ENCODE peak calls at places on chromosomes 4 and X, in five cellular contexts. L is IMR-90, P is ascending aorta, K is astrocyte, O is heart right ventricle. X is an unnamed sample.

GRCh38 chrX:8433296-8434094 is 31.1 kb upstream of the VCX3B start:
- DNase-seq in L (no peak), P (no peak), K (peak), O (no peak), X (peak)

GRCh38 chrX:129771266-129771995 is 8.3 kb upstream of the SASH3 start:
- DNase-seq in L (no peak), P (no peak), K (no peak), O (no peak), X (no peak)

GRCh38 chr4:95547708-95548471 is 883 bp downstream of the UNC5C start:
- DNase-seq in L (no peak), P (no peak), K (peak), O (peak), X (no peak)

GRCh38 chrX:37509349-37509748 is 62.1 kb upstream of the LANCL3 start:
- DNase-seq in L (no peak), P (no peak), K (no peak), O (no peak), X (peak)

GRCh38 chr4:156496797-156497196 is 474.8 kb downstream of the PDGFC start:
- DNase-seq in L (peak), P (no peak), K (peak), O (no peak), X (no peak)

GRCh38 chr4:79597266-79597665 is 189.2 kb upstream of the GK2 start:
- DNase-seq in L (peak), P (no peak), K (peak), O (no peak), X (peak)

GRCh38 chr4:175412744-175413143 is 399.3 kb downstream of the GPM6A start:
- DNase-seq in L (peak), P (no peak), K (peak), O (no peak), X (peak)

GRCh38 chrX:77434949-77435348 is 12.2 kb upstream of the FGF16 start:
- DNase-seq in L (no peak), P (no peak), K (no peak), O (no peak), X (peak)

GRCh38 chrX:112642349-112642748 is 37.4 kb downstream of the LHFPL1 start:
- DNase-seq in L (peak), P (no peak), K (peak), O (no peak), X (peak)

GRCh38 chrX:39720945-39721344 is 376.8 kb downstream of the BCOR start:
- DNase-seq in L (no peak), P (no peak), K (peak), O (no peak), X (no peak)

GRCh38 chrX:100296183-100296753 is 113.8 kb downstream of the PCDH19 start:
- DNase-seq in L (no peak), P (no peak), K (no peak), O (no peak), X (no peak)

GRCh38 chrX:149630681-149631292 is 805 bp downstream of the TMEM185A start:
- DNase-seq in L (peak), P (no peak), K (peak), O (no peak), X (peak)

GRCh38 chr4:7909463-7909862 is 30.2 kb downstream of the AFAP1 start:
- DNase-seq in L (no peak), P (no peak), K (no peak), O (no peak), X (peak)

GRCh38 chr4:165506780-165507305 is 128.0 kb downstream of the CPE start:
- DNase-seq in L (no peak), P (no peak), K (peak), O (no peak), X (no peak)

GRCh38 chr4:98536631-98537030 is 121.8 kb downstream of the TSPAN5 start:
- DNase-seq in L (no peak), P (no peak), K (no peak), O (no peak), X (no peak)

GRCh38 chrX:131778269-131779218 is 234.7 kb downstream of the OR13H1 start:
- DNase-seq in L (peak), P (no peak), K (peak), O (no peak), X (no peak)
- H3K4me3 ChIP-seq in L (peak), P (peak), K (no peak), O (no peak), X (no peak)

GRCh38 chr4:41538017-41538733 is at the start of gene LIMCH1:
- DNase-seq in L (no peak), P (peak), K (peak), O (peak), X (no peak)
- H3K4me3 ChIP-seq in L (no peak), P (no peak), K (no peak), O (peak), X (no peak)

DNA sequence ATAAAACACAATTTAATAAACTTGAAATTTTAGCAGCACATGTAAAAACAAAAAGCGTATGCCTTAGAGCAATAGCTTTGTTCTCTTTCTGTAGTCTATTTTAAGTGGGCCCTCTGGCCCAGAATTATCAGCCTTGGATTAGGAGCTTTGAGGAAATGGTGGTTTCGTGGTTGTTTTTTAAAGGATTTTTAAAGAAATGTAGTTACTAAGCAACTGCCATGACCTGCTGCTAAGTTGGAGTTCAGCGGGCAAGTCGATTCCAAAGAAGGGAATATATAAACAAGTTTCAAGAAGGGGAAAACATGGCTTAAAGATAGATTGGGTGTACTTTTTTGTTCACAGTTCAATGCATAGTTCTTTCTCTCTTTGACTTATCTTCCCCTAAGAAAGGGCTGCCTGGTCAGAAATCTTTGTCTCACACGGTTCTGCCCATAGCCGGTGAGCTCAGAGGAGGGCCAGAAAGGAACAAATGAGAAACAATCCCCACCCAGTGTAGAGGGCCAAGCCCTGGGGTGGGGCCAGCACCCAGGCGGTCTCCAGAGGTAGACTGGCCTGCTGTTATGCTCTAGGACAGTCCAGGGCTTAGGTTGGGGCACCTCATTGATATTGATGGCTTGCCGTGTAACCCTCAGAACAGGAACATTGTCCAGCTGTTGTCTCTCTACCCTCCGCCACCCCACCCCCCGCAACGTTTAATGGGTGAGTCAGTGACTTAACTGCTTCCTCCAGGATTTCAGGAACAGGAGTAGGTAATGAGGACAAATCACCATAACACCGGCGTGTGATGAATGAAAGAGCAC is 32.5 kb downstream of the DLG3 start:
- DNase-seq in L (peak), P (no peak), K (peak), O (peak), X (peak)
- H3K4me3 ChIP-seq in L (no peak), P (no peak), K (peak), O (no peak), X (peak)

GRCh38 chr4:168218663-168219062 is 99.9 kb downstream of the DDX60 start:
- DNase-seq in L (peak), P (no peak), K (peak), O (no peak), X (peak)

GRCh38 chr4:168221298-168221697 is 97.3 kb downstream of the DDX60 start:
- DNase-seq in L (peak), P (no peak), K (peak), O (no peak), X (peak)

DNA sequence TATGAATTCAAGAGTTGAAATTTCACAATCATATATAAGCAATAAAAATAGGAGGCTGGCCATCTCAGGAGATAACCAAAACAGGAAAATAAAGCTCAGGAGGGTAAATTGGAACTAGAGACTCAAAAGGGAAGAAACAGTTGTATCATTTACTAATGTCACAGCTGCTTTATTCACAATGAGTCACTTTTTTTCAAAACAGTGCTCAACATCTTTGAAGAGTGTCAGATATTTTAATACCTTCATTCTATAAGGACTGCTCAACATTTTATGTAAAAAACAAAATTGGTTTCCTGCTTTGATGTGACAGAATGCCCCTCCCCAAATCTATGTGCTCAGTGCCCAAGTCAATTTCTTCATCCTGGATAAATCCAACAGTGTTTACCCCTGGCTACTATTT is 97.7 kb downstream of the DDX60 start:
- DNase-seq in L (peak), P (no peak), K (peak), O (no peak), X (peak)
- H3K4me3 ChIP-seq in L (no peak), P (no peak), K (no peak), O (no peak), X (no peak)

GRCh38 chr4:40840985-40841571 is 91.3 kb downstream of the NSUN7 start:
- DNase-seq in L (peak), P (peak), K (peak), O (peak), X (peak)
- H3K4me3 ChIP-seq in L (no peak), P (no peak), K (no peak), O (no peak), X (no peak)

GRCh38 chr4:55399581-55399980 is 3.8 kb downstream of the TMEM165 start:
- DNase-seq in L (no peak), P (no peak), K (no peak), O (no peak), X (no peak)
- H3K4me3 ChIP-seq in L (no peak), P (peak), K (peak), O (no peak), X (no peak)

DNA sequence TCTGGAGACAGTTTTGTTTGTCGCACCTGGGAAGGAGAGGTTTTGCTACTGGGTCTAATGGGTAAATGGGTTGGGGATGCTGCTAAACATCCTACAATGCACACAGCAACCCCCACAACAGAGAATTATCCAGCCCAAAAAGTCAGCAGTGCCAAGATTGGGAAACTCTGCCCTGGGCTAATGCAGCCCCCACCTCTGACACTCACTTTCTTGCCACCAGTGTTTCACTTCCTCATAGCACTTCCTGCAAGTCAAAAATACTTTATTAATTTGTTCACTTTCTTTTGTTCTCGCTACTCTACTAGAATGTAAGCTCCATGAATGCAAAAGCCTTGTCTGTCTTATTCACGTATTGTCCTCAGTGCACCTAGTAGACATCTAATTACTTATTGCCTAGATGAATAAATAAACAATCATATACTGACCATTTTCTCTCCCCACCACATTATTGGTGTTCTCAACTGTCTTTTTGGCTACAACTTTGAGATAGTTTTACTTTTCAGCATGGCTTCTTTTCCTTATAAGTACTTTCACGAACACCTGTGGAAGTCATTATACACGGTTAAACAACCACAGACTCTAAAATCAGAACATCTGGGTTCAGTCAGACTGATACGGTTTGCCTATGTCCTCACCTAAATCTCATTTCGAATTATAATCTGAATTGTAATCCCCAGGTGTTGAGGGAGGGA is 82.0 kb upstream of the PITX2 start:
- DNase-seq in L (no peak), P (no peak), K (no peak), O (no peak), X (no peak)
- H3K4me3 ChIP-seq in L (no peak), P (no peak), K (no peak), O (no peak), X (no peak)

X was measured in bronchial epithelial cell.